ENCODE peak calls at places on chromosomes 16 and 17, in six cellular contexts. U is CD4-positive, alpha-beta T cell; M is stimulated activated CD8-positive, alpha-beta memory T cell treated with anti-CD3 and anti-CD28 coated beads, Interleukin-4, amount 100 ng/mL, for 24 hours; H is stimulated activated CD4-positive, alpha-beta T cell treated with anti-CD3 and anti-CD28 coated beads, Interleukin-15, amount 100 ng/mL, for 24 hours; E is astrocyte of the cerebellum; Q is NCI-H1092 treated with DMSO at 0.1 percent for 48 hours. J is an unnamed sample.

GRCh38 chr16:29806641-29807425 is 504 bp downstream of the MAZ start:
- DNase-seq in E (no peak), M (no peak), U (peak; percentile 52), H (peak; percentile 82), Q (peak; percentile 78), J (peak; percentile 78)

GRCh38 chr17:32610027-32610650 is 123.3 kb downstream of the CDK5R1 start:
- DNase-seq in U (no peak), M (no peak), E (no peak), H (no peak), Q (no peak), J (no peak)

GRCh38 chr17:44417553-44417952 is 28.1 kb upstream of the ITGA2B start:
- DNase-seq in E (peak; percentile 89), U (no peak), H (peak; percentile 20), Q (no peak), M (no peak), J (no peak)

GRCh38 chr16:49620158-49620867 is 235.6 kb downstream of the ZNF423 start:
- DNase-seq in Q (no peak), U (no peak), E (peak; percentile 35), M (no peak), H (no peak), J (no peak)

GRCh38 chr17:50872710-50873424 is 6.7 kb upstream of the TOB1 start:
- DNase-seq in M (peak; percentile 26), E (peak; percentile 34), H (peak; percentile 60), Q (no peak), U (peak; percentile 47), J (no peak)

GRCh38 chr16:86243123-86243473 is 267.2 kb upstream of the FOXF1 start:
- DNase-seq in H (no peak), M (no peak), U (no peak), Q (no peak), E (no peak), J (no peak)

GRCh38 chr16:16863672-16864071 is 484.7 kb downstream of the NPIPA7 start:
- DNase-seq in Q (no peak), M (no peak), H (no peak), E (no peak), U (no peak), J (no peak)

GRCh38 chr16:47320546-47321315 is 140.1 kb downstream of the ITFG1 start:
- DNase-seq in M (no peak), H (no peak), Q (no peak), U (no peak), E (no peak), J (no peak)

GRCh38 chr17:67276075-67276474 is 31.1 kb upstream of the HELZ start:
- DNase-seq in U (no peak), Q (peak; percentile 54), H (no peak), M (no peak), E (no peak), J (no peak)

GRCh38 chr17:72063756-72064461 is 56.9 kb upstream of the SOX9 start:
- DNase-seq in E (no peak), U (no peak), Q (no peak), H (no peak), M (no peak), J (no peak)

GRCh38 chr16:80824623-80825364 is 20.4 kb upstream of the CDYL2 start:
- DNase-seq in U (peak; percentile 35), E (peak; percentile 55), H (peak; percentile 47), Q (peak; percentile 2), M (no peak), J (no peak)

GRCh38 chr16:28309811-28310311 is 17.5 kb downstream of the SBK1 start:
- DNase-seq in Q (no peak), U (peak; percentile 87), M (peak; percentile 88), E (no peak), H (peak; percentile 87), J (no peak)

GRCh38 chr16:281660-282249 is 1.2 kb upstream of the PDIA2 start:
- DNase-seq in E (no peak), H (no peak), Q (no peak), U (no peak), M (no peak), J (no peak)

GRCh38 chr16:12519986-12520385 is 283.7 kb downstream of the CPPED1 start:
- DNase-seq in U (no peak), H (no peak), E (no peak), Q (no peak), M (no peak), J (no peak)

GRCh38 chr16:66609139-66609510 is 4.6 kb downstream of the CMTM3 start:
- DNase-seq in E (no peak), H (no peak), Q (no peak), M (no peak), U (no peak), J (no peak)

GRCh38 chr16:68290455-68290854 is 20.3 kb downstream of the SLC7A6OS start:
- DNase-seq in M (no peak), U (no peak), H (no peak), E (no peak), Q (no peak), J (no peak)

GRCh38 chr16:58820359-58820758 is 86.2 kb upstream of the GOT2 start:
- DNase-seq in E (no peak), M (no peak), H (no peak), Q (no peak), U (no peak), J (no peak)

GRCh38 chr17:5297245-5297644 is 15.2 kb downstream of the RABEP1 start:
- DNase-seq in E (no peak), M (no peak), Q (no peak), U (no peak), H (no peak), J (no peak)

GRCh38 chr17:6366144-6366755 is 68.7 kb downstream of the AIPL1 start:
- DNase-seq in E (peak; percentile 1), U (no peak), M (no peak), H (no peak), Q (no peak), J (no peak)

GRCh38 chr16:28027055-28027454 is 36.5 kb downstream of the GSG1L start:
- DNase-seq in H (no peak), U (no peak), M (no peak), Q (no peak), E (no peak), J (no peak)

GRCh38 chr16:73152731-73153130 is 104.8 kb upstream of the ZFHX3 start:
- DNase-seq in U (no peak), H (no peak), E (no peak), Q (peak; percentile 16), M (no peak), J (no peak)

GRCh38 chr16:17561056-17561455 is 90.3 kb upstream of the XYLT1 start:
- DNase-seq in Q (no peak), U (no peak), E (no peak), H (no peak), M (no peak), J (no peak)

GRCh38 chr17:19708431-19709175 is 7.8 kb downstream of the SLC47A2 start:
- DNase-seq in E (no peak), U (no peak), M (no peak), Q (no peak), H (no peak), J (no peak)

GRCh38 chr16:53495325-53495724 is 7.7 kb downstream of the AKTIP start:
- DNase-seq in E (no peak), M (no peak), H (no peak), Q (no peak), U (no peak), J (no peak)

GRCh38 chr17:46121165-46121764 is 72.0 kb downstream of the KANSL1 start:
- DNase-seq in M (no peak), E (no peak), U (no peak), H (no peak), Q (no peak), J (no peak)

GRCh38 chr16:47732122-47732805 is 271.1 kb downstream of the PHKB start:
- DNase-seq in Q (no peak), M (no peak), H (peak; percentile 30), E (peak; percentile 74), U (no peak), J (no peak)

GRCh38 chr16:74936902-74937560 is 47.9 kb downstream of the WDR59 start:
- DNase-seq in U (no peak), E (peak; percentile 72), Q (no peak), H (peak; percentile 11), M (no peak), J (no peak)

GRCh38 chr17:79672496-79672895 is 58.2 kb upstream of the ENPP7 start:
- DNase-seq in E (no peak), U (no peak), M (no peak), H (no peak), Q (no peak), J (no peak)

GRCh38 chr17:60664022-60664421 is 13.6 kb upstream of the BCAS3 start:
- DNase-seq in M (no peak), H (no peak), E (no peak), U (no peak), Q (no peak), J (no peak)

GRCh38 chr17:49257296-49257695 is 26.7 kb upstream of the PHOSPHO1 start:
- DNase-seq in E (no peak), Q (no peak), M (no peak), U (no peak), H (no peak), J (no peak)

GRCh38 chr17:1498869-1499268 is 6.4 kb upstream of the MYO1C start:
- DNase-seq in M (no peak), H (no peak), E (peak; percentile 55), U (no peak), Q (no peak), J (no peak)

GRCh38 chr16:2820836-2821482 is 3.9 kb downstream of the PRSS21 start:
- DNase-seq in E (no peak), Q (no peak), U (no peak), M (no peak), H (no peak), J (no peak)

GRCh38 chr17:7850970-7851437 is 3.9 kb upstream of the TMEM88 start:
- DNase-seq in H (peak; percentile 14), M (no peak), E (no peak), Q (no peak), U (no peak), J (no peak)

GRCh38 chr16:88383401-88384221 is 852 bp downstream of the ZNF469 start:
- DNase-seq in E (no peak), Q (no peak), U (no peak), M (no peak), H (peak; percentile 30), J (no peak)

GRCh38 chr16:15765880-15766279 is 90.9 kb downstream of the MYH11 start:
- DNase-seq in E (no peak), U (peak; percentile 11), Q (peak; percentile 2), H (peak; percentile 31), M (no peak), J (peak; percentile 49)

GRCh38 chr17:6108987-6109386 is 38.8 kb downstream of the WSCD1 start:
- DNase-seq in M (no peak), E (no peak), H (no peak), U (no peak), Q (no peak), J (no peak)

GRCh38 chr16:8173111-8173644 is 417.1 kb downstream of the TMEM114 start:
- DNase-seq in Q (peak; percentile 74), M (peak; percentile 0), U (no peak), H (peak; percentile 59), E (no peak), J (peak; percentile 82)

GRCh38 chr17:40511136-40511535 is 9.7 kb upstream of the TNS4 start:
- DNase-seq in U (no peak), E (no peak), Q (no peak), M (no peak), H (no peak), J (no peak)

J was measured in NCI-H2081.